ENCODE peak calls at places on chromosome 13, in four cellular contexts. S is H9, D is mesendoderm, U is H1. B is an unnamed sample. For H3K79me2, the result is how much of the 10 kb centered on the place peaks cover.

GRCh38 chr13:51731759-51732158 is 72.2 kb downstream of the DHRS12 start:
- DNase-seq in U (no peak), D (no peak), S (no peak), B (no peak)

GRCh38 chr13:85828094-85828684 is 29.0 kb upstream of the SLITRK6 start:
- DNase-seq in U (no peak), D (peak), S (no peak), B (peak)

GRCh38 chr13:107361666-107362065 is 793.7 kb upstream of the ARGLU1 start:
- DNase-seq in U (no peak), S (no peak), D (no peak), B (no peak)

GRCh38 chr13:76795701-76796695 is 90.2 kb downstream of the KCTD12 start:
- DNase-seq in S (no peak), D (no peak), U (no peak), B (no peak)

GRCh38 chr13:38888309-38888708 is 102.3 kb downstream of the STOML3 start:
- DNase-seq in D (peak), U (no peak), S (no peak), B (peak)

GRCh38 chr13:47188802-47189201 is 291.9 kb upstream of the HTR2A start:
- DNase-seq in U (no peak), D (peak), S (no peak), B (peak)

GRCh38 chr13:47639716-47640447 is 361.2 kb downstream of the SUCLA2 start:
- DNase-seq in U (no peak), D (no peak), S (no peak), B (no peak)

GRCh38 chr13:30529085-30529815 is 63.5 kb upstream of the HMGB1 start:
- DNase-seq in S (no peak), U (no peak), D (no peak), B (no peak)

GRCh38 chr13:79989251-79989661 is 351.7 kb downstream of the SPRY2 start:
- DNase-seq in D (peak), U (no peak), S (no peak), B (peak)

GRCh38 chr13:75312884-75313520 is 169.0 kb downstream of the TBC1D4 start:
- DNase-seq in S (no peak), D (no peak), U (no peak), B (no peak)

GRCh38 chr13:86986448-86986847 is 684.7 kb upstream of the SLITRK5 start:
- DNase-seq in U (no peak), D (peak), S (no peak), B (no peak)

GRCh38 chr13:44411841-44412240 is 38.2 kb downstream of the SERP2 start:
- DNase-seq in U (no peak), S (no peak), D (no peak), B (no peak)

GRCh38 chr13:60431108-60431700 is 34.2 kb downstream of the TDRD3 start:
- DNase-seq in D (peak), S (no peak), U (no peak), B (peak)

GRCh38 chr13:28889317-28889716 is 69.2 kb downstream of the MTUS2 start:
- DNase-seq in D (no peak), U (no peak), S (no peak), B (no peak)

GRCh38 chr13:69910800-69911199 is 196.8 kb upstream of the ATXN8OS start:
- DNase-seq in U (no peak), D (no peak), S (no peak), B (no peak)

GRCh38 chr13:110618167-110618566 is 2.8 kb downstream of the NAXD start:
- DNase-seq in S (no peak), U (no peak), D (peak), B (no peak)

GRCh38 chr13:110615322-110616102 is at the start of gene NAXD:
- DNase-seq in U (peak), D (peak), S (peak), B (peak)

GRCh38 chr13:110616103-110617101 is 1.1 kb downstream of the NAXD start:
- DNase-seq in D (peak), S (no peak), U (peak), B (peak)

GRCh38 chr13:110617326-110618072 is 2.2 kb downstream of the NAXD start:
- DNase-seq in U (no peak), D (no peak), S (no peak), B (no peak)

GRCh38 chr13:110615005-110615321 is 382 bp upstream of the NAXD start:
- DNase-seq in U (no peak), S (no peak), D (no peak), B (no peak)
- H2BK5ac ChIP-seq in U (peak), S (no peak), D (no peak), B (peak)

GRCh38 chr13:102596147-102597028 is at the start of gene TPP2:
- DNase-seq in D (peak), U (peak), S (peak), B (peak)
- H3K79me2 ChIP-seq in D (under half), U (under half), S (under half), B (under half)

GRCh38 chr13:37058801-37059135 is 720 bp downstream of the SUPT20H start:
- DNase-seq in D (no peak), U (no peak), S (peak), B (no peak)

GRCh38 chr13:37059848-37060192 is 332 bp upstream of the SUPT20H start:
- DNase-seq in U (no peak), D (no peak), S (no peak), B (no peak)

GRCh38 chr13:37059136-37059847 is at the start of gene SUPT20H:
- DNase-seq in S (peak), D (peak), U (peak), B (peak)
- H2AK5ac ChIP-seq in S (no peak), D (no peak), U (peak), B (peak)

GRCh38 chr13:101346942-101347728 is 69.2 kb downstream of the NALCN start:
- DNase-seq in D (no peak), S (no peak), U (no peak), B (no peak)
- H2BK5ac ChIP-seq in D (no peak), S (no peak), U (no peak), B (no peak)

GRCh38 chr13:98940325-98940724 is 37.5 kb downstream of the DOCK9 start:
- DNase-seq in D (no peak), S (no peak), U (no peak), B (no peak)

GRCh38 chr13:98937911-98938381 is 39.9 kb downstream of the DOCK9 start:
- DNase-seq in S (peak), U (peak), D (peak), B (no peak)

GRCh38 chr13:98939552-98940306 is 38.1 kb downstream of the DOCK9 start:
- DNase-seq in D (no peak), S (no peak), U (no peak), B (no peak)

GRCh38 chr13:98941118-98941517 is 36.7 kb downstream of the DOCK9 start:
- DNase-seq in S (no peak), D (no peak), U (no peak), B (no peak)

GRCh38 chr13:98938801-98939200 is 39.1 kb downstream of the DOCK9 start:
- DNase-seq in U (peak), S (peak), D (peak), B (no peak)
- H3K79me2 ChIP-seq in U (under half), S (under half), D (under half), B (under half)

GRCh38 chr13:40401911-40402776 is 264.3 kb downstream of the FOXO1 start:
- DNase-seq in U (no peak), S (no peak), D (peak), B (peak)

GRCh38 chr13:40399756-40400155 is 266.7 kb downstream of the FOXO1 start:
- DNase-seq in D (no peak), U (no peak), S (no peak), B (peak)

GRCh38 chr13:40394304-40394983 is 272.0 kb downstream of the FOXO1 start:
- DNase-seq in U (no peak), S (no peak), D (no peak), B (no peak)

GRCh38 chr13:40402931-40403412 is 263.5 kb downstream of the FOXO1 start:
- DNase-seq in U (no peak), D (peak), S (no peak), B (no peak)

GRCh38 chr13:40398060-40398459 is 268.4 kb downstream of the FOXO1 start:
- DNase-seq in S (no peak), D (no peak), U (no peak), B (no peak)
- H2AK5ac ChIP-seq in S (no peak), D (no peak), U (no peak), B (no peak)